ENCODE peak calls at places on chromosomes 12 and 14, in ten cellular contexts. M, K, S, H, W, L, J, I, R and U are unnamed samples.

GRCh38 chr12:46547421-46548340 is 175.1 kb upstream of the SLC38A2 start:
- DNase-seq in M (no peak), K (no peak), S (peak), H (no peak), W (no peak), L (no peak), J (peak), I (no peak), R (no peak), U (no peak)

GRCh38 chr14:71408362-71409035 is 501.2 kb downstream of the PCNX1 start:
- DNase-seq in M (no peak), K (no peak), S (no peak), H (no peak), W (no peak), L (no peak), J (no peak), I (no peak), R (no peak), U (no peak)

GRCh38 chr12:48001426-48002178 is 2.7 kb downstream of the COL2A1 start:
- DNase-seq in M (peak), K (peak), S (peak), H (no peak), W (no peak), L (peak), J (peak), I (no peak), R (peak), U (no peak)

GRCh38 chr12:47304161-47304560 is 224.4 kb upstream of the AMIGO2 start:
- DNase-seq in M (no peak), K (no peak), S (no peak), H (no peak), W (no peak), L (no peak), J (no peak), I (no peak), R (no peak), U (no peak)

GRCh38 chr14:38839743-38840375 is 263.2 kb downstream of the SEC23A start:
- DNase-seq in M (peak), K (no peak), S (no peak), H (no peak), W (no peak), L (peak), J (peak), I (no peak), R (no peak), U (no peak)

GRCh38 chr12:24853588-24853987 is 95.3 kb downstream of the BCAT1 start:
- DNase-seq in M (peak), K (no peak), S (no peak), H (no peak), W (no peak), L (peak), J (peak), I (no peak), R (no peak), U (no peak)

GRCh38 chr12:59570134-59570533 is 25.7 kb upstream of the SLC16A7 start:
- DNase-seq in M (no peak), K (no peak), S (peak), H (no peak), W (no peak), L (peak), J (peak), I (no peak), R (no peak), U (no peak)

GRCh38 chr12:105220150-105220928 is 15.6 kb downstream of the APPL2 start:
- DNase-seq in M (no peak), K (no peak), S (no peak), H (no peak), W (no peak), L (no peak), J (no peak), I (no peak), R (no peak), U (no peak)

GRCh38 chr14:58297412-58297761 is 968 bp upstream of the ARID4A start:
- DNase-seq in M (no peak), K (peak), S (peak), H (no peak), W (no peak), L (peak), J (no peak), I (no peak), R (no peak), U (no peak)

GRCh38 chr14:64417042-64417770 is 29.1 kb downstream of the MTHFD1 start:
- DNase-seq in M (peak), K (no peak), S (peak), H (no peak), W (no peak), L (peak), J (peak), I (no peak), R (no peak), U (no peak)

GRCh38 chr12:39795481-39795880 is 175.9 kb upstream of the ABCD2 start:
- DNase-seq in M (no peak), K (no peak), S (no peak), H (no peak), W (no peak), L (no peak), J (no peak), I (no peak), R (no peak), U (no peak)

GRCh38 chr14:53064461-53064860 is 88.7 kb downstream of the DDHD1 start:
- DNase-seq in M (no peak), K (no peak), S (no peak), H (no peak), W (no peak), L (no peak), J (no peak), I (no peak), R (no peak), U (no peak)

GRCh38 chr12:8581098-8581784 is 31.4 kb downstream of the AICDA start:
- DNase-seq in M (no peak), K (no peak), S (no peak), H (no peak), W (no peak), L (no peak), J (no peak), I (no peak), R (no peak), U (no peak)

GRCh38 chr12:77999074-77999715 is 168.5 kb downstream of the NAV3 start:
- DNase-seq in M (no peak), K (no peak), S (no peak), H (no peak), W (no peak), L (no peak), J (no peak), I (no peak), R (no peak), U (no peak)

GRCh38 chr14:53408175-53408879 is 255.2 kb upstream of the DDHD1 start:
- DNase-seq in M (no peak), K (no peak), S (no peak), H (no peak), W (no peak), L (no peak), J (no peak), I (no peak), R (no peak), U (no peak)

GRCh38 chr12:12684375-12685106 is 11.4 kb downstream of the GPR19 start:
- DNase-seq in M (peak), K (no peak), S (peak), H (no peak), W (no peak), L (no peak), J (peak), I (no peak), R (no peak), U (no peak)

GRCh38 chr12:12723147-12723680 is 6.0 kb downstream of the CDKN1B start:
- DNase-seq in M (no peak), K (no peak), S (no peak), H (no peak), W (no peak), L (no peak), J (peak), I (no peak), R (no peak), U (no peak)

GRCh38 chr12:7787574-7788315 is 1.5 kb upstream of the NANOG start:
- DNase-seq in M (peak), K (no peak), S (no peak), H (no peak), W (no peak), L (no peak), J (no peak), I (no peak), R (no peak), U (no peak)

GRCh38 chr12:99110212-99110611 is 465.1 kb downstream of the APAF1 start:
- DNase-seq in M (no peak), K (no peak), S (no peak), H (no peak), W (no peak), L (no peak), J (no peak), I (no peak), R (no peak), U (no peak)

GRCh38 chr14:96001866-96002510 is 37.2 kb upstream of the C14orf132 start:
- DNase-seq in M (no peak), K (no peak), S (peak), H (no peak), W (no peak), L (no peak), J (peak), I (no peak), R (no peak), U (no peak)

GRCh38 chr14:78530078-78530477 is 359.9 kb downstream of the NRXN3 start:
- DNase-seq in M (peak), K (no peak), S (peak), H (no peak), W (no peak), L (no peak), J (peak), I (no peak), R (no peak), U (no peak)

GRCh38 chr12:67415473-67415872 is 146.3 kb downstream of the CAND1 start:
- DNase-seq in M (peak), K (no peak), S (peak), H (no peak), W (no peak), L (peak), J (peak), I (no peak), R (no peak), U (peak)

GRCh38 chr14:84963518-84963917 is 566.4 kb upstream of the FLRT2 start:
- DNase-seq in M (no peak), K (no peak), S (no peak), H (no peak), W (no peak), L (no peak), J (no peak), I (no peak), R (no peak), U (no peak)

GRCh38 chr12:40565029-40565633 is 127.1 kb upstream of the CNTN1 start:
- DNase-seq in M (no peak), K (no peak), S (no peak), H (no peak), W (no peak), L (no peak), J (no peak), I (no peak), R (no peak), U (no peak)

DNA sequence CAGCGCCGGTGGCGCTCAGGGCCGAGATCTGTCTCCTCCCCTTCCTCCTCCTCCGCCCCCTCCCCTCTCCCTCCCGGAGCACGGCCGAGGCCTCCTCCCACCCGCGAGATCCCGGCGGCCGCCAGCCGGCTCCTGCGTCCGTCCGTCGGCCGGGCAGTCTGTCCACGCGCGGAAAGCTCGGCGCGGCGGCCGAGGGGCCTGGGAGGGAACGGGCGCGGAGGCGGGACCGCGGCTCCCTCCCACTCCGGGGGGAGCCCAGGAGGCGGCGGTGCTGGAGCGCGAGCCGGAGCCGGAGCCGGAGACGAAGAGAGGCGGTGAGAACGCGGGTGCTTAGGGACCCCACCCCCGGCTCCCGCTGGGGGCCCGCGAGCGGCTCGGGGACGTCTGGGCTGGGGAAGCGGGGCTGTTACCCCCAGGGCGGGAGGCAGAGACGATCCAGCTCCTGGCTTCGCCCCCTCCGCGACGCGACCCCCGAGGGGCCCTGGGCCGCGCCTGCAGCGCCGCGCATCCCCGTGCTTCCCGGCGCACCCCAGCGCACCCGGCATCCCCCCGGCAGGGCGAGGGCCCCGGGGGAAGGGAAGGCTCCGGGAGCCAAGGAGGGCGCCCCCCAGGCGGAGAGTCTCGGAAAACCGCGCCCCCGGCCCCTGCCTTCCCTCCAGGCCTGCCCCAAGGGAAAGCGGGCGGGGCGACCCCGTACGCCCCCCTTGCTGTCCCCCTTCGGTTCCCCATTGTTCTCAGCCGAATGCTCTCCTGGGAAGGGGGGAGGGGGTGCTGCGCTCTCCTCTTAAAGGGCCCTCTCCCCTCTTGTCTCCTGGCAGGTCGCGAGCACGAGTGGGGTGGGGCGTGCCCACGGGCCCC is at the start of gene DTX1:
- DNase-seq in M (no peak), K (no peak), S (peak), H (no peak), W (no peak), L (no peak), J (peak), I (no peak), R (no peak), U (no peak)
- H3K4me3 ChIP-seq in M (peak), K (peak), S (peak), H (peak), W (peak), L (peak), J (no peak), I (peak), R (peak), U (peak)

GRCh38 chr12:53049582-53050318 is at the start of gene TNS2:
- DNase-seq in M (peak), K (no peak), S (peak), H (peak), W (peak), L (no peak), J (peak), I (peak), R (peak), U (no peak)

GRCh38 chr12:53050426-53051057 is 677 bp downstream of the TNS2 start:
- DNase-seq in M (no peak), K (no peak), S (no peak), H (no peak), W (peak), L (no peak), J (no peak), I (no peak), R (no peak), U (no peak)

GRCh38 chr12:53052419-53053222 is 2.8 kb downstream of the TNS2 start:
- DNase-seq in M (peak), K (no peak), S (peak), H (peak), W (peak), L (peak), J (peak), I (peak), R (peak), U (no peak)

GRCh38 chr12:53051881-53052412 is 2.1 kb downstream of the TNS2 start:
- DNase-seq in M (no peak), K (no peak), S (no peak), H (no peak), W (peak), L (no peak), J (no peak), I (no peak), R (no peak), U (no peak)

GRCh38 chr12:53051058-53051880 is 1.4 kb downstream of the TNS2 start:
- DNase-seq in M (peak), K (no peak), S (peak), H (peak), W (peak), L (no peak), J (peak), I (peak), R (no peak), U (no peak)
- H3K4me3 ChIP-seq in M (peak), K (peak), S (peak), H (peak), W (peak), L (peak), J (peak), I (peak), R (peak), U (peak)

GRCh38 chr14:98176910-98177309 is 1095.1 kb downstream of the BCL11B start:
- DNase-seq in M (no peak), K (no peak), S (no peak), H (no peak), W (no peak), L (no peak), J (no peak), I (no peak), R (no peak), U (no peak)
- H3K4me3 ChIP-seq in M (no peak), K (no peak), S (no peak), H (no peak), W (no peak), L (no peak), J (no peak), I (no peak), R (no peak), U (no peak)

GRCh38 chr12:133180669-133181068 is 626 bp upstream of the ZNF268 start:
- DNase-seq in M (no peak), K (no peak), S (no peak), H (no peak), W (no peak), L (no peak), J (no peak), I (no peak), R (no peak), U (no peak)
- H3K4me3 ChIP-seq in M (no peak), K (peak), S (peak), H (peak), W (no peak), L (no peak), J (no peak), I (no peak), R (no peak), U (no peak)

GRCh38 chr14:104691546-104692260 is 2.3 kb downstream of the INF2 start:
- DNase-seq in M (no peak), K (no peak), S (no peak), H (no peak), W (no peak), L (no peak), J (no peak), I (no peak), R (no peak), U (no peak)
- H3K4me3 ChIP-seq in M (no peak), K (peak), S (peak), H (no peak), W (no peak), L (peak), J (peak), I (no peak), R (no peak), U (peak)